ENCODE peak calls at places on chromosomes 4 and X, in eight cellular contexts. U, K, S, Q, J, F, N and H are unnamed samples.

GRCh38 chr4:123919576-123920098 is 523.0 kb downstream of the SPRY1 start:
- DNase-seq in K (no peak), Q (no peak), S (no peak), U (no peak), N (no peak), F (no peak), J (no peak), H (no peak)

GRCh38 chr4:56958111-56958517 is 19.3 kb downstream of the NOA1 start:
- DNase-seq in S (no peak), N (no peak), J (no peak), F (no peak), Q (peak), U (no peak), K (peak), H (no peak)

GRCh38 chrX:110104078-110104477 is 101.2 kb downstream of the TMEM164 start:
- DNase-seq in J (no peak), U (no peak), F (no peak), N (no peak), Q (no peak), S (no peak), K (no peak), H (no peak)

GRCh38 chr4:128524311-128524710 is 236.7 kb upstream of the PGRMC2 start:
- DNase-seq in Q (peak), U (no peak), S (no peak), J (no peak), N (no peak), K (no peak), F (no peak), H (no peak)

GRCh38 chr4:94728056-94728766 is 29.5 kb upstream of the BMPR1B start:
- DNase-seq in F (no peak), N (no peak), S (no peak), J (no peak), K (no peak), Q (no peak), U (no peak), H (no peak)

GRCh38 chr4:186554485-186554884 is 882 bp downstream of the MTNR1A start:
- DNase-seq in U (no peak), K (no peak), S (no peak), J (peak), Q (no peak), N (no peak), F (no peak), H (no peak)

GRCh38 chr4:163554870-163555465 is 60.5 kb downstream of the TMA16 start:
- DNase-seq in J (no peak), K (no peak), Q (no peak), U (no peak), F (no peak), S (no peak), N (no peak), H (no peak)

GRCh38 chr4:27149541-27150212 is 289.0 kb downstream of the STIM2 start:
- DNase-seq in J (no peak), Q (peak), S (no peak), U (no peak), K (no peak), F (no peak), N (no peak), H (no peak)

GRCh38 chrX:53223068-53223693 is 1.8 kb downstream of the KDM5C start:
- DNase-seq in U (no peak), J (no peak), F (no peak), Q (no peak), N (no peak), K (no peak), S (no peak), H (no peak)